ENCODE peak calls at places on chromosomes 3 and 15, in four cellular contexts. One of them, this sample, is unnamed. For H3K4me1, the result is how much of the 10 kb centered on the place peaks cover.

GRCh38 chr3:53721187-53721946 is 124.9 kb downstream of the CHDH start:
- DNase-seq in tibial nerve: no peak
- DNase-seq in IMR-90: peak
- DNase-seq in H9: peak
- DNase-seq in this sample: no peak

GRCh38 chr3:52490938-52491526 is 4.1 kb upstream of the STAB1 start:
- DNase-seq in tibial nerve: no peak
- DNase-seq in IMR-90: peak
- DNase-seq in H9: no peak
- DNase-seq in this sample: no peak

GRCh38 chr3:74631341-74631740 is 16.9 kb upstream of the CNTN3 start:
- DNase-seq in tibial nerve: no peak
- DNase-seq in IMR-90: peak
- DNase-seq in H9: no peak
- DNase-seq in this sample: no peak

GRCh38 chr3:59469948-59470723 is 420.3 kb upstream of the CFAP20DC start:
- DNase-seq in tibial nerve: no peak
- DNase-seq in IMR-90: no peak
- DNase-seq in H9: no peak
- DNase-seq in this sample: no peak

GRCh38 chr15:68666812-68667450 is 88.1 kb downstream of the CORO2B start:
- DNase-seq in tibial nerve: no peak
- DNase-seq in IMR-90: no peak
- DNase-seq in H9: peak
- DNase-seq in this sample: no peak

GRCh38 chr15:76987896-76988860 is 6.7 kb upstream of the PSTPIP1 start:
- DNase-seq in tibial nerve: peak
- DNase-seq in IMR-90: no peak
- DNase-seq in H9: peak
- DNase-seq in this sample: no peak

GRCh38 chr3:57094606-57095005 is 34.1 kb downstream of the SPATA12 start:
- DNase-seq in tibial nerve: no peak
- DNase-seq in IMR-90: peak
- DNase-seq in H9: no peak
- DNase-seq in this sample: no peak

GRCh38 chr15:22884344-22884743 is 45.9 kb downstream of the NIPA2 start:
- DNase-seq in tibial nerve: no peak
- DNase-seq in IMR-90: no peak
- DNase-seq in H9: no peak
- DNase-seq in this sample: no peak

GRCh38 chr15:33956397-33956796 is 11.9 kb upstream of the CHRM5 start:
- DNase-seq in tibial nerve: no peak
- DNase-seq in IMR-90: peak
- DNase-seq in H9: no peak
- DNase-seq in this sample: no peak

GRCh38 chr15:38129531-38130199 is 123.0 kb upstream of the SPRED1 start:
- DNase-seq in tibial nerve: peak
- DNase-seq in IMR-90: peak
- DNase-seq in H9: no peak
- DNase-seq in this sample: no peak

GRCh38 chr15:39602143-39602542 is 21.3 kb downstream of the THBS1 start:
- DNase-seq in tibial nerve: no peak
- DNase-seq in IMR-90: no peak
- DNase-seq in H9: peak
- DNase-seq in this sample: no peak

GRCh38 chr3:86986666-86987420 is 4.1 kb downstream of the VGLL3 start:
- DNase-seq in tibial nerve: no peak
- DNase-seq in IMR-90: peak
- DNase-seq in H9: no peak
- DNase-seq in this sample: no peak

GRCh38 chr3:150545419-150546225 is 674 bp downstream of the SERP1 start:
- DNase-seq in tibial nerve: peak
- DNase-seq in IMR-90: no peak
- DNase-seq in H9: no peak
- DNase-seq in this sample: peak

GRCh38 chr15:93349146-93349545 is 260.1 kb upstream of the RGMA start:
- DNase-seq in tibial nerve: no peak
- DNase-seq in IMR-90: no peak
- DNase-seq in H9: no peak
- DNase-seq in this sample: no peak

GRCh38 chr3:136250862-136251460 is 821 bp downstream of the PCCB start:
- DNase-seq in tibial nerve: peak
- DNase-seq in IMR-90: peak
- DNase-seq in H9: peak
- DNase-seq in this sample: peak

GRCh38 chr3:172591171-172591605 is 68.0 kb upstream of the TNFSF10 start:
- DNase-seq in tibial nerve: no peak
- DNase-seq in IMR-90: no peak
- DNase-seq in H9: no peak
- DNase-seq in this sample: no peak

GRCh38 chr15:100716456-100717085 is 114.2 kb downstream of the ASB7 start:
- DNase-seq in tibial nerve: no peak
- DNase-seq in IMR-90: no peak
- DNase-seq in H9: peak
- DNase-seq in this sample: no peak

GRCh38 chr3:133487920-133488540 is 85.5 kb upstream of the CDV3 start:
- DNase-seq in tibial nerve: no peak
- DNase-seq in IMR-90: peak
- DNase-seq in H9: no peak
- DNase-seq in this sample: no peak

GRCh38 chr3:38738630-38739395 is 77.2 kb downstream of the SCN10A start:
- DNase-seq in tibial nerve: no peak
- DNase-seq in IMR-90: peak
- DNase-seq in H9: peak
- DNase-seq in this sample: peak

GRCh38 chr3:150447084-150447483 is 39.0 kb downstream of the TSC22D2 start:
- DNase-seq in tibial nerve: no peak
- DNase-seq in IMR-90: peak
- DNase-seq in H9: no peak
- DNase-seq in this sample: no peak

GRCh38 chr3:2727566-2728318 is 382.4 kb downstream of the IL5RA start:
- DNase-seq in tibial nerve: no peak
- DNase-seq in IMR-90: no peak
- DNase-seq in H9: no peak
- DNase-seq in this sample: no peak

GRCh38 chr3:70053293-70053692 is 53.8 kb downstream of the SAMMSON start:
- DNase-seq in tibial nerve: no peak
- DNase-seq in IMR-90: no peak
- DNase-seq in H9: no peak
- DNase-seq in this sample: no peak

GRCh38 chr3:61821823-61822251 is 260.5 kb downstream of the PTPRG start:
- DNase-seq in tibial nerve: no peak
- DNase-seq in IMR-90: peak
- DNase-seq in H9: no peak
- DNase-seq in this sample: no peak

GRCh38 chr3:115843206-115843605 is 219.9 kb downstream of the GAP43 start:
- DNase-seq in tibial nerve: no peak
- DNase-seq in IMR-90: no peak
- DNase-seq in H9: no peak
- DNase-seq in this sample: no peak

GRCh38 chr3:41853495-41853894 is 108.4 kb downstream of the ULK4 start:
- DNase-seq in tibial nerve: no peak
- DNase-seq in IMR-90: peak
- DNase-seq in H9: no peak
- DNase-seq in this sample: no peak

GRCh38 chr3:86865506-86865905 is 125.4 kb downstream of the VGLL3 start:
- DNase-seq in tibial nerve: no peak
- DNase-seq in IMR-90: peak
- DNase-seq in H9: no peak
- DNase-seq in this sample: no peak

GRCh38 chr3:48222616-48223513 is at the start of gene CAMP:
- DNase-seq in tibial nerve: peak
- DNase-seq in IMR-90: peak
- DNase-seq in H9: no peak
- DNase-seq in this sample: peak

GRCh38 chr3:17915341-17915740 is 172.9 kb upstream of the TBC1D5 start:
- DNase-seq in tibial nerve: no peak
- DNase-seq in IMR-90: no peak
- DNase-seq in H9: no peak
- DNase-seq in this sample: no peak

GRCh38 chr3:130459944-130460343 is 57.0 kb upstream of the COL6A6 start:
- DNase-seq in tibial nerve: no peak
- DNase-seq in IMR-90: no peak
- DNase-seq in H9: no peak
- DNase-seq in this sample: no peak

GRCh38 chr3:157073810-157074209 is 86.1 kb downstream of the CCNL1 start:
- DNase-seq in tibial nerve: no peak
- DNase-seq in IMR-90: peak
- DNase-seq in H9: no peak
- DNase-seq in this sample: no peak

GRCh38 chr15:36126194-36126593 is 453.2 kb upstream of the CDIN1 start:
- DNase-seq in tibial nerve: no peak
- DNase-seq in IMR-90: no peak
- DNase-seq in H9: no peak
- DNase-seq in this sample: no peak

GRCh38 chr3:108953210-108953609 is 469 bp downstream of the GUCA1C start:
- DNase-seq in tibial nerve: no peak
- DNase-seq in IMR-90: no peak
- DNase-seq in H9: no peak
- DNase-seq in this sample: no peak

GRCh38 chr3:44003801-44004200 is 237.9 kb upstream of the TOPAZ1 start:
- DNase-seq in tibial nerve: no peak
- DNase-seq in IMR-90: no peak
- DNase-seq in H9: no peak
- DNase-seq in this sample: no peak

GRCh38 chr3:188108703-188109412 is 45.1 kb upstream of the LPP start:
- DNase-seq in tibial nerve: no peak
- DNase-seq in IMR-90: peak
- DNase-seq in H9: no peak
- DNase-seq in this sample: no peak
- H3K4me1 ChIP-seq in tibial nerve: under half
- H3K4me1 ChIP-seq in IMR-90: under half
- H3K4me1 ChIP-seq in H9: under half
- H3K4me1 ChIP-seq in this sample: under half

GRCh38 chr15:90035835-90036220 is 34.7 kb downstream of the ZNF710 start:
- DNase-seq in tibial nerve: no peak
- DNase-seq in IMR-90: no peak
- DNase-seq in H9: no peak
- DNase-seq in this sample: no peak
- H3K4me1 ChIP-seq in tibial nerve: half or more
- H3K4me1 ChIP-seq in IMR-90: under half
- H3K4me1 ChIP-seq in H9: under half
- H3K4me1 ChIP-seq in this sample: under half

DNA sequence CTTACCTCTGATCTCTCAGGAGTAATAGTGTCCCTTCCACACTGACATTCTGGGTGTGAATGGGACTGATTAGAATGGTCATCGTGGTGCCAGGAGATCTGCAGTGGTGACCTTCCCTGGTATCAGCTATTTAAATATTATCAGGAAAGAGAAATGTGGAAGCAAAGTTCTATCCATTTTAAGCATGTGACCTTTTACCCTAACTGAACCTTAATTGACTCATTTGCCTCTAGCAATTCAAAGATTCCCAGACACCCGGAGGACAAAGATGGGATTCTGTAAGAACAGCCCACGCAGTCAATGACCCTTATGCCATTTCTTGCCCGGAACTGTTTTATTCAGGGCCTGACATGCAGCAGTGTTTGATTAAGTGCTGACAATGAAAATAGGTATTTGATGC is 10.3 kb downstream of the LIPC start:
- DNase-seq in tibial nerve: no peak
- DNase-seq in IMR-90: no peak
- DNase-seq in H9: no peak
- DNase-seq in this sample: no peak
- H3K4me1 ChIP-seq in tibial nerve: under half
- H3K4me1 ChIP-seq in IMR-90: under half
- H3K4me1 ChIP-seq in H9: under half
- H3K4me1 ChIP-seq in this sample: under half

DNA sequence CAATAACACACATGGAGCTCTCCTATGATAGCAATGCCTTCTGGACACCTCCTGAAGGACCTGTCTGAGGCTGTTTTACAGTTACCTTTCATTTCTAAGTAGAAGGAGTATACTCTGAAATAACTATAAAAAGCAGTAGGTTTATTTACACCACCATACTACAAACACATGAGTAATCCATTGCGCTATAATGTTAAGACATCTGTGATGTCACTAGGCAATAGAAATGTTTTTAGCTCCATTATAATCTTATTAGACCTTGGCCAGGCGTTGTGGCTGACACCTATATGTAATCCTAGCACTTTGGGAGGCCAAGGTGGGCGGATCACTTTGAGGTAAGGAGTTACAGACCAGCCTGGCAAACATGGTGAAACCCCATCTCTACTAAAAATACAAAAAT is 24.7 kb downstream of the PXK start:
- DNase-seq in tibial nerve: no peak
- DNase-seq in IMR-90: peak
- DNase-seq in H9: no peak
- DNase-seq in this sample: no peak
- H3K4me1 ChIP-seq in tibial nerve: under half
- H3K4me1 ChIP-seq in IMR-90: under half
- H3K4me1 ChIP-seq in H9: under half
- H3K4me1 ChIP-seq in this sample: under half

GRCh38 chr15:67072951-67073350 is 7.5 kb downstream of the SMAD3 start:
- DNase-seq in tibial nerve: no peak
- DNase-seq in IMR-90: peak
- DNase-seq in H9: no peak
- DNase-seq in this sample: no peak
- H3K4me1 ChIP-seq in tibial nerve: half or more
- H3K4me1 ChIP-seq in IMR-90: under half
- H3K4me1 ChIP-seq in H9: under half
- H3K4me1 ChIP-seq in this sample: under half

DNA sequence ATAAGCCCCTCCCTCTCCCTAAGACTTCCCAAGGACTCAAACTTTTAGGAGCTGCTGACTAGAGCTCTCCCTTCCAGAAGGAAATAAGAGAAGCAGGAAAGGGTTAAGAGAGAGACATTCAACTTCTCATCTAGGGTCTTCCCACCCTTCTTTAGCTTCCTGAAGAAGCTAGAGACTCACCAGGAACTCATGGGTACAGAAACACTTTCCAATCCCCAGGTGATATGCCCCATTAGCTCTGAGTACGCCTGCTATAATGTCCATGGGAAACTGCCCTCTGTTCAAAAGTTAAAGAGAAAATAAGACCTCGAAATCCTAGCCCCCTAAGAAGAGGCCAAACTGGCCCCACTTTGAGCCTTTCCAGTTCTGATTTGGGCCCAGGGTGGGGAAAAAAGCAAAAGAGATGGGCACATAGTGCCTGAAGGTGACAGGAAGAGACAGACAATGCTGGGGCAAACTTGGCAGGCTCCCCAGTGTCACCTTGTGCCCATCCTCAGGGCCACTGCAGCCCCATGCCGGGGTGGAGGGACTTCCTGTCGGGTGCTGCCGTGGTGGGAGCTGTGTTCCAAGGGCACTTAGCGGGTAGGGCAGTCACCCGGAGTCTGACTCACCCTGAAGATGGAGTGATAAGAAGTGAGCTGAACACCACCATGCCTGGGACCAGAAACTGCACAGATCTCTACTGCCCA is 29.5 kb downstream of the CCDC12 start:
- DNase-seq in tibial nerve: no peak
- DNase-seq in IMR-90: peak
- DNase-seq in H9: no peak
- DNase-seq in this sample: no peak
- H3K4me1 ChIP-seq in tibial nerve: half or more
- H3K4me1 ChIP-seq in IMR-90: under half
- H3K4me1 ChIP-seq in H9: under half
- H3K4me1 ChIP-seq in this sample: under half

This sample was measured in HAP-1.